ENCODE peak calls at places on chromosomes 2 and 18, in ten cellular contexts. One of them, this sample, is unnamed.

GRCh38 chr2:38524580-38524979 is 78.1 kb downstream of the HNRNPLL start:
- DNase-seq in smooth muscle cell of the brain vasculature: no peak
- DNase-seq in heart right ventricle: no peak
- DNase-seq in ELF-1: no peak
- DNase-seq in AG09319: no peak
- DNase-seq in head of caudate nucleus: no peak
- DNase-seq in naive thymus-derived CD8-positive, alpha-beta T cell: no peak
- DNase-seq in stimulated activated CD4-positive, alpha-beta T cell treated with anti-CD3 and anti-CD28 coated beads, TNF-alpha, amount 100 ng/mL, for 4 hours: no peak
- DNase-seq in cardiac fibroblast: no peak
- DNase-seq in GM12892: no peak
- DNase-seq in this sample: no peak

GRCh38 chr2:237689569-237690131 is 62.3 kb downstream of the LRRFIP1 start:
- DNase-seq in ELF-1: no peak
- DNase-seq in naive thymus-derived CD8-positive, alpha-beta T cell: no peak
- DNase-seq in stimulated activated CD4-positive, alpha-beta T cell treated with anti-CD3 and anti-CD28 coated beads, TNF-alpha, amount 100 ng/mL, for 4 hours: no peak
- DNase-seq in heart right ventricle: peak; percentile 48
- DNase-seq in AG09319: no peak
- DNase-seq in GM12892: no peak
- DNase-seq in head of caudate nucleus: no peak
- DNase-seq in smooth muscle cell of the brain vasculature: no peak
- DNase-seq in cardiac fibroblast: no peak
- DNase-seq in this sample: no peak

GRCh38 chr18:46061387-46061786 is 10.7 kb downstream of the PSTPIP2 start:
- DNase-seq in stimulated activated CD4-positive, alpha-beta T cell treated with anti-CD3 and anti-CD28 coated beads, TNF-alpha, amount 100 ng/mL, for 4 hours: no peak
- DNase-seq in head of caudate nucleus: no peak
- DNase-seq in AG09319: no peak
- DNase-seq in ELF-1: no peak
- DNase-seq in cardiac fibroblast: no peak
- DNase-seq in smooth muscle cell of the brain vasculature: no peak
- DNase-seq in heart right ventricle: no peak
- DNase-seq in naive thymus-derived CD8-positive, alpha-beta T cell: no peak
- DNase-seq in GM12892: no peak
- DNase-seq in this sample: no peak

GRCh38 chr2:64913357-64913869 is 75.8 kb upstream of the SLC1A4 start:
- DNase-seq in GM12892: no peak
- DNase-seq in head of caudate nucleus: no peak
- DNase-seq in stimulated activated CD4-positive, alpha-beta T cell treated with anti-CD3 and anti-CD28 coated beads, TNF-alpha, amount 100 ng/mL, for 4 hours: no peak
- DNase-seq in ELF-1: peak; percentile 70
- DNase-seq in cardiac fibroblast: no peak
- DNase-seq in smooth muscle cell of the brain vasculature: no peak
- DNase-seq in AG09319: no peak
- DNase-seq in naive thymus-derived CD8-positive, alpha-beta T cell: peak; percentile 28
- DNase-seq in heart right ventricle: no peak
- DNase-seq in this sample: no peak

GRCh38 chr18:35949903-35950627 is 22.4 kb upstream of the RMP24 start:
- DNase-seq in head of caudate nucleus: peak; percentile 34
- DNase-seq in smooth muscle cell of the brain vasculature: peak; percentile 26
- DNase-seq in GM12892: peak; percentile 40
- DNase-seq in cardiac fibroblast: peak; percentile 73
- DNase-seq in heart right ventricle: peak; percentile 45
- DNase-seq in stimulated activated CD4-positive, alpha-beta T cell treated with anti-CD3 and anti-CD28 coated beads, TNF-alpha, amount 100 ng/mL, for 4 hours: peak; percentile 26
- DNase-seq in AG09319: peak; percentile 34
- DNase-seq in naive thymus-derived CD8-positive, alpha-beta T cell: peak; percentile 56
- DNase-seq in ELF-1: peak; percentile 82
- DNase-seq in this sample: peak; percentile 82

GRCh38 chr2:151111599-151112278 is 149.9 kb downstream of the RBM43 start:
- DNase-seq in smooth muscle cell of the brain vasculature: peak; percentile 12
- DNase-seq in heart right ventricle: no peak
- DNase-seq in AG09319: peak; percentile 2
- DNase-seq in GM12892: no peak
- DNase-seq in ELF-1: peak; percentile 14
- DNase-seq in cardiac fibroblast: peak; percentile 33
- DNase-seq in head of caudate nucleus: no peak
- DNase-seq in naive thymus-derived CD8-positive, alpha-beta T cell: no peak
- DNase-seq in stimulated activated CD4-positive, alpha-beta T cell treated with anti-CD3 and anti-CD28 coated beads, TNF-alpha, amount 100 ng/mL, for 4 hours: no peak
- DNase-seq in this sample: no peak

GRCh38 chr2:140998577-140998976 is 1132.2 kb downstream of the LRP1B start:
- DNase-seq in smooth muscle cell of the brain vasculature: no peak
- DNase-seq in cardiac fibroblast: peak; percentile 44
- DNase-seq in AG09319: no peak
- DNase-seq in stimulated activated CD4-positive, alpha-beta T cell treated with anti-CD3 and anti-CD28 coated beads, TNF-alpha, amount 100 ng/mL, for 4 hours: no peak
- DNase-seq in GM12892: no peak
- DNase-seq in heart right ventricle: no peak
- DNase-seq in naive thymus-derived CD8-positive, alpha-beta T cell: no peak
- DNase-seq in ELF-1: no peak
- DNase-seq in head of caudate nucleus: no peak
- DNase-seq in this sample: no peak

GRCh38 chr2:69734040-69734611 is 7.8 kb upstream of the ANXA4 start:
- DNase-seq in ELF-1: no peak
- DNase-seq in AG09319: peak; percentile 46
- DNase-seq in GM12892: no peak
- DNase-seq in head of caudate nucleus: no peak
- DNase-seq in cardiac fibroblast: peak; percentile 66
- DNase-seq in naive thymus-derived CD8-positive, alpha-beta T cell: no peak
- DNase-seq in heart right ventricle: no peak
- DNase-seq in smooth muscle cell of the brain vasculature: no peak
- DNase-seq in stimulated activated CD4-positive, alpha-beta T cell treated with anti-CD3 and anti-CD28 coated beads, TNF-alpha, amount 100 ng/mL, for 4 hours: no peak
- DNase-seq in this sample: peak; percentile 81

GRCh38 chr2:216474925-216475670 is 23.5 kb upstream of the RPL37A start:
- DNase-seq in smooth muscle cell of the brain vasculature: no peak
- DNase-seq in cardiac fibroblast: no peak
- DNase-seq in GM12892: no peak
- DNase-seq in stimulated activated CD4-positive, alpha-beta T cell treated with anti-CD3 and anti-CD28 coated beads, TNF-alpha, amount 100 ng/mL, for 4 hours: no peak
- DNase-seq in AG09319: no peak
- DNase-seq in head of caudate nucleus: no peak
- DNase-seq in naive thymus-derived CD8-positive, alpha-beta T cell: no peak
- DNase-seq in heart right ventricle: no peak
- DNase-seq in ELF-1: no peak
- DNase-seq in this sample: no peak

GRCh38 chr18:78868330-78869316 is 111.0 kb upstream of the SALL3 start:
- DNase-seq in head of caudate nucleus: no peak
- DNase-seq in heart right ventricle: no peak
- DNase-seq in stimulated activated CD4-positive, alpha-beta T cell treated with anti-CD3 and anti-CD28 coated beads, TNF-alpha, amount 100 ng/mL, for 4 hours: no peak
- DNase-seq in AG09319: no peak
- DNase-seq in ELF-1: no peak
- DNase-seq in smooth muscle cell of the brain vasculature: no peak
- DNase-seq in GM12892: no peak
- DNase-seq in naive thymus-derived CD8-positive, alpha-beta T cell: no peak
- DNase-seq in cardiac fibroblast: no peak
- DNase-seq in this sample: no peak

GRCh38 chr18:79918089-79919011 is 33.1 kb downstream of the SLC66A2 start:
- DNase-seq in AG09319: no peak
- DNase-seq in ELF-1: no peak
- DNase-seq in stimulated activated CD4-positive, alpha-beta T cell treated with anti-CD3 and anti-CD28 coated beads, TNF-alpha, amount 100 ng/mL, for 4 hours: no peak
- DNase-seq in heart right ventricle: no peak
- DNase-seq in cardiac fibroblast: no peak
- DNase-seq in head of caudate nucleus: no peak
- DNase-seq in GM12892: no peak
- DNase-seq in smooth muscle cell of the brain vasculature: no peak
- DNase-seq in naive thymus-derived CD8-positive, alpha-beta T cell: no peak
- DNase-seq in this sample: peak; percentile 9

GRCh38 chr2:3778841-3779505 is 75.6 kb downstream of the DCDC2C start:
- DNase-seq in naive thymus-derived CD8-positive, alpha-beta T cell: no peak
- DNase-seq in AG09319: no peak
- DNase-seq in GM12892: no peak
- DNase-seq in smooth muscle cell of the brain vasculature: no peak
- DNase-seq in stimulated activated CD4-positive, alpha-beta T cell treated with anti-CD3 and anti-CD28 coated beads, TNF-alpha, amount 100 ng/mL, for 4 hours: no peak
- DNase-seq in heart right ventricle: no peak
- DNase-seq in cardiac fibroblast: no peak
- DNase-seq in head of caudate nucleus: no peak
- DNase-seq in ELF-1: no peak
- DNase-seq in this sample: no peak

GRCh38 chr2:212595036-212595654 is 56.5 kb upstream of the ERBB4 start:
- DNase-seq in GM12892: no peak
- DNase-seq in naive thymus-derived CD8-positive, alpha-beta T cell: no peak
- DNase-seq in head of caudate nucleus: no peak
- DNase-seq in heart right ventricle: no peak
- DNase-seq in AG09319: no peak
- DNase-seq in stimulated activated CD4-positive, alpha-beta T cell treated with anti-CD3 and anti-CD28 coated beads, TNF-alpha, amount 100 ng/mL, for 4 hours: no peak
- DNase-seq in cardiac fibroblast: peak; percentile 4
- DNase-seq in smooth muscle cell of the brain vasculature: no peak
- DNase-seq in ELF-1: no peak
- DNase-seq in this sample: no peak

GRCh38 chr2:217049931-217050330 is 190.1 kb upstream of the TNP1 start:
- DNase-seq in GM12892: no peak
- DNase-seq in smooth muscle cell of the brain vasculature: no peak
- DNase-seq in heart right ventricle: no peak
- DNase-seq in head of caudate nucleus: no peak
- DNase-seq in cardiac fibroblast: no peak
- DNase-seq in AG09319: no peak
- DNase-seq in naive thymus-derived CD8-positive, alpha-beta T cell: no peak
- DNase-seq in stimulated activated CD4-positive, alpha-beta T cell treated with anti-CD3 and anti-CD28 coated beads, TNF-alpha, amount 100 ng/mL, for 4 hours: no peak
- DNase-seq in ELF-1: no peak
- DNase-seq in this sample: peak; percentile 45

GRCh38 chr2:96947949-96948348 is 38.4 kb downstream of the FAM178B start:
- DNase-seq in cardiac fibroblast: no peak
- DNase-seq in smooth muscle cell of the brain vasculature: no peak
- DNase-seq in AG09319: no peak
- DNase-seq in stimulated activated CD4-positive, alpha-beta T cell treated with anti-CD3 and anti-CD28 coated beads, TNF-alpha, amount 100 ng/mL, for 4 hours: no peak
- DNase-seq in head of caudate nucleus: no peak
- DNase-seq in GM12892: no peak
- DNase-seq in heart right ventricle: no peak
- DNase-seq in naive thymus-derived CD8-positive, alpha-beta T cell: no peak
- DNase-seq in ELF-1: no peak
- DNase-seq in this sample: no peak

This sample was measured in testis.